ENCODE peak calls at places on chromosomes 2 and 18, in eight cellular contexts. V is CD8-positive, alpha-beta T cell; D is endothelial cell of umbilical vein; J is HEK293T; S is pancreas; Z is Ammon's horn; T is stomach; I is mesothelial cell of epicardium. N is an unnamed sample.

GRCh38 chr2:240899468-240899865 is 3.5 kb upstream of the MAB21L4 start:
- DNase-seq in V (no peak), D (no peak), J (no peak), S (no peak), Z (no peak), T (no peak), I (no peak), N (no peak)

GRCh38 chr2:28643324-28643723 is 108.3 kb upstream of the PPP1CB start:
- DNase-seq in V (no peak), D (no peak), J (no peak), S (no peak), Z (no peak), T (peak), I (no peak), N (no peak)

GRCh38 chr18:48230459-48231113 is 178.6 kb downstream of the ZBTB7C start:
- DNase-seq in V (no peak), D (peak), J (peak), S (no peak), Z (peak), T (peak), I (no peak), N (peak)

GRCh38 chr2:100733344-100734187 is 86.4 kb upstream of the NPAS2 start:
- DNase-seq in V (no peak), D (peak), J (no peak), S (no peak), Z (no peak), T (no peak), I (no peak), N (peak)

GRCh38 chr2:113084249-113085000 is 16.7 kb downstream of the IL1F10 start:
- DNase-seq in V (no peak), D (no peak), J (no peak), S (no peak), Z (no peak), T (no peak), I (no peak), N (no peak)

GRCh38 chr2:97714084-97714949 is 941 bp downstream of the ZAP70 start:
- DNase-seq in V (no peak), D (no peak), J (no peak), S (no peak), Z (no peak), T (no peak), I (no peak), N (no peak)

GRCh38 chr2:139917723-139918384 is 1137.7 kb upstream of the NXPH2 start:
- DNase-seq in V (no peak), D (no peak), J (no peak), S (no peak), Z (no peak), T (no peak), I (no peak), N (no peak)

GRCh38 chr2:86453838-86454237 is 12.7 kb downstream of the KDM3A start:
- DNase-seq in V (no peak), D (peak), J (no peak), S (no peak), Z (peak), T (peak), I (no peak), N (no peak)

GRCh38 chr18:476368-476767 is 24.1 kb downstream of the COLEC12 start:
- DNase-seq in V (no peak), D (no peak), J (no peak), S (no peak), Z (no peak), T (no peak), I (no peak), N (no peak)

GRCh38 chr2:232970051-232970450 is 43.0 kb downstream of the NGEF start:
- DNase-seq in V (no peak), D (no peak), J (no peak), S (no peak), Z (no peak), T (no peak), I (no peak), N (no peak)

GRCh38 chr2:169693344-169693743 is 861 bp downstream of the CFAP210 start:
- DNase-seq in V (no peak), D (peak), J (no peak), S (no peak), Z (peak), T (no peak), I (no peak), N (no peak)

GRCh38 chr2:168312036-168312822 is 64.8 kb upstream of the STK39 start:
- DNase-seq in V (no peak), D (no peak), J (no peak), S (no peak), Z (no peak), T (no peak), I (no peak), N (no peak)

GRCh38 chr18:26511339-26512071 is 36.8 kb downstream of the KCTD1 start:
- DNase-seq in V (no peak), D (peak), J (peak), S (no peak), Z (no peak), T (no peak), I (no peak), N (no peak)

GRCh38 chr18:47881752-47882455 is 48.6 kb downstream of the SMAD2 start:
- DNase-seq in V (no peak), D (no peak), J (no peak), S (no peak), Z (no peak), T (no peak), I (no peak), N (no peak)

GRCh38 chr2:11746376-11746806 is at the start of gene LPIN1:
- DNase-seq in V (peak), D (peak), J (peak), S (peak), Z (peak), T (peak), I (peak), N (peak)

GRCh38 chr2:22998368-22998767 is 386.6 kb upstream of the KLHL29 start:
- DNase-seq in V (no peak), D (no peak), J (no peak), S (no peak), Z (no peak), T (no peak), I (no peak), N (no peak)

GRCh38 chr2:216070195-216070594 is 11.4 kb downstream of the PECR start:
- DNase-seq in V (no peak), D (no peak), J (no peak), S (no peak), Z (no peak), T (no peak), I (no peak), N (no peak)

GRCh38 chr18:3649559-3650426 is 199.8 kb downstream of the TGIF1 start:
- DNase-seq in V (no peak), D (no peak), J (no peak), S (no peak), Z (no peak), T (no peak), I (no peak), N (no peak)

GRCh38 chr2:74003494-74004211 is 18.9 kb downstream of the TET3 start:
- DNase-seq in V (no peak), D (no peak), J (no peak), S (peak), Z (peak), T (no peak), I (no peak), N (no peak)

GRCh38 chr2:86249176-86249842 is 50.1 kb downstream of the MRPL35 start:
- DNase-seq in V (no peak), D (no peak), J (no peak), S (no peak), Z (no peak), T (no peak), I (no peak), N (no peak)

GRCh38 chr2:126886906-126887280 is 11.8 kb upstream of the TEX51 start:
- DNase-seq in V (no peak), D (no peak), J (no peak), S (no peak), Z (no peak), T (no peak), I (no peak), N (no peak)

GRCh38 chr2:100667801-100668200 is 105.0 kb downstream of the PDCL3 start:
- DNase-seq in V (no peak), D (no peak), J (no peak), S (no peak), Z (no peak), T (no peak), I (no peak), N (no peak)

GRCh38 chr2:573025-573424 is 104.2 kb downstream of the TMEM18 start:
- DNase-seq in V (no peak), D (no peak), J (no peak), S (no peak), Z (no peak), T (no peak), I (no peak), N (no peak)

GRCh38 chr2:10931710-10932255 is 20.0 kb downstream of the KCNF1 start:
- DNase-seq in V (no peak), D (peak), J (no peak), S (no peak), Z (no peak), T (no peak), I (no peak), N (no peak)

GRCh38 chr18:79582978-79583377 is 96.6 kb upstream of the CTDP1 start:
- DNase-seq in V (no peak), D (no peak), J (no peak), S (peak), Z (no peak), T (no peak), I (no peak), N (no peak)

GRCh38 chr2:189285962-189286648 is 106.5 kb upstream of the COL5A2 start:
- DNase-seq in V (no peak), D (peak), J (no peak), S (no peak), Z (no peak), T (no peak), I (no peak), N (no peak)

GRCh38 chr2:43898134-43898957 is 59.6 kb downstream of the ABCG8 start:
- DNase-seq in V (no peak), D (no peak), J (peak), S (peak), Z (peak), T (peak), I (no peak), N (no peak)

GRCh38 chr2:6926071-6926732 is 9.0 kb downstream of the RNF144A start:
- DNase-seq in V (no peak), D (no peak), J (no peak), S (no peak), Z (no peak), T (no peak), I (no peak), N (no peak)

GRCh38 chr2:16221461-16222010 is 281.2 kb downstream of the MYCN start:
- DNase-seq in V (no peak), D (no peak), J (no peak), S (no peak), Z (no peak), T (no peak), I (no peak), N (no peak)

GRCh38 chr18:70578480-70578879 is 289.6 kb downstream of the SOCS6 start:
- DNase-seq in V (no peak), D (no peak), J (peak), S (no peak), Z (no peak), T (no peak), I (no peak), N (peak)

GRCh38 chr2:239035361-239035814 is 187.5 kb downstream of the TWIST2 start:
- DNase-seq in V (peak), D (no peak), J (peak), S (peak), Z (peak), T (peak), I (peak), N (peak)

GRCh38 chr2:101114815-101115214 is 36.4 kb downstream of the TBC1D8 start:
- DNase-seq in V (no peak), D (no peak), J (no peak), S (no peak), Z (peak), T (no peak), I (no peak), N (no peak)

GRCh38 chr18:12851709-12852108 is 32.3 kb downstream of the PTPN2 start:
- DNase-seq in V (no peak), D (no peak), J (no peak), S (no peak), Z (no peak), T (no peak), I (no peak), N (no peak)

GRCh38 chr2:47070920-47071824 is 83.9 kb downstream of the STPG4 start:
- DNase-seq in V (peak), D (peak), J (no peak), S (no peak), Z (peak), T (peak), I (no peak), N (no peak)

GRCh38 chr2:146417942-146418341 is 1426.9 kb upstream of the ACVR2A start:
- DNase-seq in V (no peak), D (no peak), J (no peak), S (no peak), Z (no peak), T (no peak), I (no peak), N (no peak)